ENCODE peak calls at places on chromosomes 11 and 22, in seven cellular contexts. One of them, this sample, is unnamed.

GRCh38 chr11:92340839-92341238 is 116.2 kb downstream of the FAT3 start:
- DNase-seq in effector CD4-positive, alpha-beta T cell: no peak
- DNase-seq in stimulated activated CD8-positive, alpha-beta memory T cell treated with anti-CD3 and anti-CD28 coated beads, Interleukin-7, amount 100 ng/mL, for 24 hours: no peak
- DNase-seq in ureter: no peak
- DNase-seq in A172: peak
- DNase-seq in activated CD8-positive, alpha-beta memory T cell treated with anti-CD3 and anti-CD28 coated beads for 4 hours: no peak
- DNase-seq in endothelial cell: peak
- DNase-seq in this sample: no peak

GRCh38 chr11:69640995-69641581 is at the start of gene CCND1:
- DNase-seq in A172: peak
- DNase-seq in stimulated activated CD8-positive, alpha-beta memory T cell treated with anti-CD3 and anti-CD28 coated beads, Interleukin-7, amount 100 ng/mL, for 24 hours: no peak
- DNase-seq in effector CD4-positive, alpha-beta T cell: no peak
- DNase-seq in ureter: peak
- DNase-seq in activated CD8-positive, alpha-beta memory T cell treated with anti-CD3 and anti-CD28 coated beads for 4 hours: no peak
- DNase-seq in endothelial cell: peak
- DNase-seq in this sample: no peak

GRCh38 chr11:643366-643765 is 6.3 kb downstream of the DRD4 start:
- DNase-seq in stimulated activated CD8-positive, alpha-beta memory T cell treated with anti-CD3 and anti-CD28 coated beads, Interleukin-7, amount 100 ng/mL, for 24 hours: no peak
- DNase-seq in endothelial cell: no peak
- DNase-seq in ureter: no peak
- DNase-seq in activated CD8-positive, alpha-beta memory T cell treated with anti-CD3 and anti-CD28 coated beads for 4 hours: no peak
- DNase-seq in effector CD4-positive, alpha-beta T cell: no peak
- DNase-seq in A172: no peak
- DNase-seq in this sample: no peak

GRCh38 chr11:83951521-83951920 is 665.4 kb upstream of the CCDC90B start:
- DNase-seq in activated CD8-positive, alpha-beta memory T cell treated with anti-CD3 and anti-CD28 coated beads for 4 hours: no peak
- DNase-seq in effector CD4-positive, alpha-beta T cell: no peak
- DNase-seq in ureter: no peak
- DNase-seq in A172: peak
- DNase-seq in stimulated activated CD8-positive, alpha-beta memory T cell treated with anti-CD3 and anti-CD28 coated beads, Interleukin-7, amount 100 ng/mL, for 24 hours: no peak
- DNase-seq in endothelial cell: no peak
- DNase-seq in this sample: no peak

GRCh38 chr22:50086526-50086925 is 1.3 kb upstream of the MLC1 start:
- DNase-seq in activated CD8-positive, alpha-beta memory T cell treated with anti-CD3 and anti-CD28 coated beads for 4 hours: no peak
- DNase-seq in endothelial cell: no peak
- DNase-seq in A172: no peak
- DNase-seq in effector CD4-positive, alpha-beta T cell: no peak
- DNase-seq in stimulated activated CD8-positive, alpha-beta memory T cell treated with anti-CD3 and anti-CD28 coated beads, Interleukin-7, amount 100 ng/mL, for 24 hours: no peak
- DNase-seq in ureter: no peak
- DNase-seq in this sample: no peak

GRCh38 chr22:38205261-38206128 is 3.7 kb downstream of the MAFF start:
- DNase-seq in ureter: peak
- DNase-seq in activated CD8-positive, alpha-beta memory T cell treated with anti-CD3 and anti-CD28 coated beads for 4 hours: no peak
- DNase-seq in stimulated activated CD8-positive, alpha-beta memory T cell treated with anti-CD3 and anti-CD28 coated beads, Interleukin-7, amount 100 ng/mL, for 24 hours: no peak
- DNase-seq in endothelial cell: no peak
- DNase-seq in effector CD4-positive, alpha-beta T cell: no peak
- DNase-seq in A172: no peak
- DNase-seq in this sample: no peak

GRCh38 chr11:8251767-8252295 is 11.8 kb downstream of the LMO1 start:
- DNase-seq in activated CD8-positive, alpha-beta memory T cell treated with anti-CD3 and anti-CD28 coated beads for 4 hours: no peak
- DNase-seq in stimulated activated CD8-positive, alpha-beta memory T cell treated with anti-CD3 and anti-CD28 coated beads, Interleukin-7, amount 100 ng/mL, for 24 hours: no peak
- DNase-seq in ureter: no peak
- DNase-seq in A172: no peak
- DNase-seq in endothelial cell: no peak
- DNase-seq in effector CD4-positive, alpha-beta T cell: no peak
- DNase-seq in this sample: no peak

GRCh38 chr11:4418403-4418802 is 24.9 kb upstream of the TRIM21 start:
- DNase-seq in activated CD8-positive, alpha-beta memory T cell treated with anti-CD3 and anti-CD28 coated beads for 4 hours: no peak
- DNase-seq in ureter: no peak
- DNase-seq in stimulated activated CD8-positive, alpha-beta memory T cell treated with anti-CD3 and anti-CD28 coated beads, Interleukin-7, amount 100 ng/mL, for 24 hours: no peak
- DNase-seq in A172: no peak
- DNase-seq in endothelial cell: no peak
- DNase-seq in effector CD4-positive, alpha-beta T cell: no peak
- DNase-seq in this sample: no peak

GRCh38 chr22:45077286-45077685 is 67.5 kb upstream of the PHF21B start:
- DNase-seq in effector CD4-positive, alpha-beta T cell: no peak
- DNase-seq in endothelial cell: no peak
- DNase-seq in stimulated activated CD8-positive, alpha-beta memory T cell treated with anti-CD3 and anti-CD28 coated beads, Interleukin-7, amount 100 ng/mL, for 24 hours: no peak
- DNase-seq in A172: no peak
- DNase-seq in ureter: no peak
- DNase-seq in activated CD8-positive, alpha-beta memory T cell treated with anti-CD3 and anti-CD28 coated beads for 4 hours: no peak
- DNase-seq in this sample: no peak

GRCh38 chr11:59849129-59849528 is 3.8 kb upstream of the CBLIF start:
- DNase-seq in effector CD4-positive, alpha-beta T cell: no peak
- DNase-seq in activated CD8-positive, alpha-beta memory T cell treated with anti-CD3 and anti-CD28 coated beads for 4 hours: no peak
- DNase-seq in endothelial cell: no peak
- DNase-seq in A172: no peak
- DNase-seq in stimulated activated CD8-positive, alpha-beta memory T cell treated with anti-CD3 and anti-CD28 coated beads, Interleukin-7, amount 100 ng/mL, for 24 hours: no peak
- DNase-seq in ureter: no peak
- DNase-seq in this sample: no peak

GRCh38 chr11:110079726-110080125 is 13.5 kb upstream of the ZC3H12C start:
- DNase-seq in ureter: no peak
- DNase-seq in endothelial cell: no peak
- DNase-seq in A172: no peak
- DNase-seq in effector CD4-positive, alpha-beta T cell: no peak
- DNase-seq in activated CD8-positive, alpha-beta memory T cell treated with anti-CD3 and anti-CD28 coated beads for 4 hours: no peak
- DNase-seq in stimulated activated CD8-positive, alpha-beta memory T cell treated with anti-CD3 and anti-CD28 coated beads, Interleukin-7, amount 100 ng/mL, for 24 hours: no peak
- DNase-seq in this sample: no peak

GRCh38 chr11:120141144-120142071 is 3.5 kb upstream of the TRIM29 start:
- DNase-seq in activated CD8-positive, alpha-beta memory T cell treated with anti-CD3 and anti-CD28 coated beads for 4 hours: no peak
- DNase-seq in endothelial cell: no peak
- DNase-seq in A172: no peak
- DNase-seq in stimulated activated CD8-positive, alpha-beta memory T cell treated with anti-CD3 and anti-CD28 coated beads, Interleukin-7, amount 100 ng/mL, for 24 hours: no peak
- DNase-seq in effector CD4-positive, alpha-beta T cell: no peak
- DNase-seq in ureter: no peak
- DNase-seq in this sample: peak

GRCh38 chr11:65915821-65916251 is 3.0 kb downstream of the C11orf68 start:
- DNase-seq in A172: peak
- DNase-seq in stimulated activated CD8-positive, alpha-beta memory T cell treated with anti-CD3 and anti-CD28 coated beads, Interleukin-7, amount 100 ng/mL, for 24 hours: no peak
- DNase-seq in endothelial cell: no peak
- DNase-seq in ureter: peak
- DNase-seq in effector CD4-positive, alpha-beta T cell: no peak
- DNase-seq in activated CD8-positive, alpha-beta memory T cell treated with anti-CD3 and anti-CD28 coated beads for 4 hours: no peak
- DNase-seq in this sample: no peak